ENCODE peak calls at places on chromosome 1, in four cellular contexts. D is transverse colon, Z is HEK293T, J is KG1. M is an unnamed sample.

GRCh38 chr1:196115641-196116040 is 492.6 kb downstream of the KCNT2 start:
- DNase-seq in Z (no peak), J (no peak), D (no peak), M (no peak)

GRCh38 chr1:59193443-59194093 is 103.3 kb upstream of the FGGY start:
- DNase-seq in J (no peak), Z (no peak), D (peak; percentile 35), M (no peak)

GRCh38 chr1:36321119-36321951 is 2.1 kb downstream of the EVA1B start:
- DNase-seq in J (no peak), Z (no peak), D (peak; percentile 68), M (peak; percentile 96)

GRCh38 chr1:115557715-115558114 is 84.1 kb upstream of the VANGL1 start:
- DNase-seq in J (no peak), Z (peak; percentile 21), D (no peak), M (peak; percentile 25)

GRCh38 chr1:166064324-166064926 is 102.4 kb downstream of the FAM78B start:
- DNase-seq in J (no peak), D (no peak), Z (no peak), M (no peak)

GRCh38 chr1:12595839-12596821 is 21.9 kb downstream of the DHRS3 start:
- DNase-seq in Z (no peak), D (peak; percentile 87), J (no peak), M (peak; percentile 95)

GRCh38 chr1:67749844-67750689 is 65.1 kb downstream of the GADD45A start:
- DNase-seq in Z (peak; percentile 67), J (no peak), D (no peak), M (no peak)

GRCh38 chr1:3511856-3512255 is 57.4 kb downstream of the ARHGEF16 start:
- DNase-seq in D (no peak), Z (no peak), J (no peak), M (no peak)

GRCh38 chr1:187264995-187265602 is 436.4 kb downstream of the PLA2G4A start:
- DNase-seq in J (no peak), Z (peak; percentile 51), D (no peak), M (peak; percentile 8)

GRCh38 chr1:98496246-98496995 is 165.1 kb upstream of the SNX7 start:
- DNase-seq in J (no peak), D (no peak), Z (no peak), M (no peak)

GRCh38 chr1:230730979-230731378 is 16.2 kb upstream of the CAPN9 start:
- DNase-seq in J (no peak), D (no peak), Z (no peak), M (no peak)

GRCh38 chr1:117611121-117611601 is 5.3 kb downstream of the TENT5C start:
- DNase-seq in J (no peak), D (no peak), Z (no peak), M (no peak)

GRCh38 chr1:51898090-51898734 is 19.7 kb upstream of the NRDC start:
- DNase-seq in J (no peak), Z (no peak), D (no peak), M (no peak)

GRCh38 chr1:31932491-31933316 is 5.5 kb downstream of the PTP4A2 start:
- DNase-seq in J (no peak), D (no peak), Z (no peak), M (no peak)

GRCh38 chr1:43978551-43979260 is at the start of gene B4GALT2:
- DNase-seq in D (peak; percentile 62), J (no peak), Z (peak; percentile 68), M (peak; percentile 97)

GRCh38 chr1:114749835-114750234 is 7.9 kb downstream of the CSDE1 start:
- DNase-seq in J (no peak), D (no peak), Z (no peak), M (no peak)

GRCh38 chr1:55286851-55287602 is 71.9 kb upstream of the USP24 start:
- DNase-seq in Z (no peak), J (no peak), D (no peak), M (no peak)

GRCh38 chr1:39047374-39048229 is 21.5 kb downstream of the NDUFS5 start:
- DNase-seq in J (no peak), D (no peak), Z (no peak), M (no peak)

GRCh38 chr1:21293537-21294265 is 3.4 kb upstream of the ECE1 start:
- DNase-seq in J (no peak), D (no peak), Z (no peak), M (no peak)

GRCh38 chr1:152497273-152497672 is 13.3 kb upstream of the LCE5A start:
- DNase-seq in Z (peak; percentile 42), J (no peak), D (no peak), M (no peak)

GRCh38 chr1:8203056-8203455 is 114.9 kb upstream of the SLC45A1 start:
- DNase-seq in J (no peak), D (no peak), Z (no peak), M (no peak)

GRCh38 chr1:239947789-239948188 is 143.9 kb upstream of the FMN2 start:
- DNase-seq in J (no peak), Z (no peak), D (no peak), M (no peak)

GRCh38 chr1:221796700-221797099 is 54.8 kb upstream of the DUSP10 start:
- DNase-seq in Z (no peak), D (no peak), J (no peak), M (no peak)

GRCh38 chr1:17679856-17680255 is 75.3 kb upstream of the ACTL8 start:
- DNase-seq in D (no peak), Z (no peak), J (no peak), M (no peak)

M was measured in H7.